ENCODE peak calls at places on chromosomes 6 and 20, in six cellular contexts. B, C, L, D, K and T are unnamed samples. For H3K27me3, the result is how much of the 10 kb centered on the place peaks cover.

GRCh38 chr6:79077680-79078056 is 386 bp downstream of the PHIP start:
- DNase-seq in B (no peak), C (no peak), L (no peak), D (peak), K (no peak), T (no peak)

GRCh38 chr6:71248306-71248705 is 40.3 kb upstream of the OGFRL1 start:
- DNase-seq in B (peak), C (no peak), L (no peak), D (no peak), K (peak), T (peak)

GRCh38 chr6:167825759-167826229 is 917 bp upstream of the AFDN start:
- DNase-seq in B (peak), C (no peak), L (peak), D (peak), K (no peak), T (no peak)

GRCh38 chr6:161536141-161536735 is 262.4 kb upstream of the AGPAT4 start:
- DNase-seq in B (no peak), C (no peak), L (no peak), D (no peak), K (no peak), T (no peak)

GRCh38 chr6:1614448-1614766 is 4.7 kb downstream of the FOXC1 start:
- DNase-seq in B (peak), C (no peak), L (no peak), D (no peak), K (no peak), T (no peak)

GRCh38 chr6:137543114-137543513 is 48.9 kb upstream of the OLIG3 start:
- DNase-seq in B (peak), C (no peak), L (no peak), D (no peak), K (no peak), T (no peak)

GRCh38 chr20:49965781-49966304 is 16.9 kb upstream of the SNAI1 start:
- DNase-seq in B (no peak), C (no peak), L (no peak), D (no peak), K (no peak), T (no peak)

GRCh38 chr6:137277971-137278602 is 58.9 kb upstream of the IFNGR1 start:
- DNase-seq in B (peak), C (no peak), L (no peak), D (no peak), K (peak), T (peak)

GRCh38 chr6:108524528-108525218 is 36.0 kb upstream of the FOXO3 start:
- DNase-seq in B (peak), C (no peak), L (no peak), D (no peak), K (peak), T (no peak)

GRCh38 chr6:2961971-2962370 is 9.4 kb downstream of the SERPINB6 start:
- DNase-seq in B (peak), C (no peak), L (no peak), D (peak), K (no peak), T (no peak)

GRCh38 chr6:125253881-125254280 is 47.9 kb downstream of the HDDC2 start:
- DNase-seq in B (no peak), C (no peak), L (no peak), D (no peak), K (no peak), T (no peak)

GRCh38 chr6:54717849-54718455 is 128.6 kb upstream of the FAM83B start:
- DNase-seq in B (peak), C (peak), L (peak), D (no peak), K (peak), T (no peak)

GRCh38 chr6:143629104-143630080 is 48.4 kb upstream of the PHACTR2 start:
- DNase-seq in B (no peak), C (no peak), L (peak), D (no peak), K (peak), T (peak)

GRCh38 chr20:6920991-6921613 is 153.6 kb downstream of the BMP2 start:
- DNase-seq in B (no peak), C (no peak), L (no peak), D (no peak), K (no peak), T (no peak)

GRCh38 chr6:154276810-154277577 is 79.6 kb downstream of the IPCEF1 start:
- DNase-seq in B (peak), C (no peak), L (no peak), D (no peak), K (peak), T (no peak)

GRCh38 chr20:64152906-64153305 is 11.3 kb upstream of the MYT1 start:
- DNase-seq in B (no peak), C (no peak), L (no peak), D (peak), K (no peak), T (no peak)

DNA sequence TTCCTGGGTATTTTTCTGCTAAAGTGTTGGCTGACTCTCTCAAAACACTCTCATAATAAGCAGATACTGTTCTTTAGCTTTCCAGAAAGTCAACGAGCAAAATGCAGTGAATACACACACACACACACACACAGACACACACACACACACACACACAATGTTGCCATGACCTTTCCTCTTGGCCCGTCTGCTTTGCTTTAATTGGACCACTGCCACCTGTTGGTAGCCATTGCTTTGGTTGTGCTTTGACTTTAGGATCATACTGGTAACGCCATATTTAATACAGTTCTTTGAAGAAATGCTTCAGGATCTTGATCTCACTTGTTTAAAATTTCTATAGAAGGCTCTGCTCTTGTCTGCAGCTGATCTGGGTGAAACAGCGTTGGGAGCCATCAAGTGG is 4.4 kb downstream of the FIG4 start:
- DNase-seq in B (peak), C (no peak), L (no peak), D (no peak), K (no peak), T (no peak)
- TF ChIP-seq CTCF in B (peak), C (no peak), L (no peak), D (no peak), K (no peak), T (no peak)

GRCh38 chr20:56964886-56965285 is 301.6 kb downstream of the BMP7 start:
- DNase-seq in B (no peak), C (no peak), L (no peak), D (no peak), K (no peak), T (no peak)
- H3K27me3 ChIP-seq in B (under half), C (under half), L (under half), D (under half), K (under half), T (under half)

GRCh38 chr6:150456466-150456865 is 87.7 kb downstream of the IYD start:
- DNase-seq in B (no peak), C (no peak), L (no peak), D (no peak), K (no peak), T (no peak)
- H3K4me3 ChIP-seq in B (no peak), C (no peak), L (no peak), D (no peak), K (no peak), T (no peak)

GRCh38 chr6:72643214-72643613 is 21.4 kb downstream of the KCNQ5 start:
- DNase-seq in B (no peak), C (no peak), L (no peak), D (no peak), K (no peak), T (no peak)
- TF ChIP-seq CTCF in B (no peak), C (no peak), L (no peak), D (no peak), K (no peak), T (no peak)